ENCODE peak calls at places on chromosomes 12 and 14, in four cellular contexts. H, G, V and A are unnamed samples.
A peak's percentile ranks its signal among the peaks of the same experiment; 100 is the strongest.

GRCh38 chr14:68708343-68708742 is 84.5 kb downstream of the ZFP36L1 start:
- DNase-seq in H (no peak), V (no peak), G (no peak), A (no peak)

GRCh38 chr12:108967869-108968540 is 52.9 kb downstream of the SVOP start:
- DNase-seq in H (no peak), V (no peak), G (no peak), A (no peak)

GRCh38 chr12:122099280-122099749 is 20.8 kb downstream of the MLXIP start:
- DNase-seq in G (no peak), V (no peak), H (peak; percentile 45), A (no peak)

GRCh38 chr12:110693731-110694130 is 4.8 kb upstream of the HVCN1 start:
- DNase-seq in G (no peak), H (no peak), V (no peak), A (peak; percentile 39)

GRCh38 chr12:129467289-129467688 is 436.5 kb downstream of the TMEM132D start:
- DNase-seq in H (no peak), V (no peak), G (no peak), A (no peak)

GRCh38 chr12:120121766-120122293 is 5.3 kb upstream of the RAB35 start:
- DNase-seq in V (no peak), H (no peak), G (no peak), A (no peak)

GRCh38 chr14:33551963-33552362 is 398.9 kb downstream of the EGLN3 start:
- DNase-seq in H (peak; percentile 70), V (no peak), G (no peak), A (no peak)

GRCh38 chr12:133081408-133081806 is 684 bp downstream of the ZNF140 start:
- DNase-seq in H (peak; percentile 56), V (no peak), G (no peak), A (peak; percentile 31)

GRCh38 chr14:55073856-55074255 is 22.4 kb downstream of the MAPK1IP1L start:
- DNase-seq in H (no peak), G (no peak), V (peak; percentile 23), A (no peak)

GRCh38 chr12:111597731-111598636 is 1.1 kb downstream of the ATXN2 start:
- DNase-seq in V (peak; percentile 71), G (peak; percentile 5), H (peak; percentile 82), A (peak; percentile 51)

GRCh38 chr14:31992051-31992450 is 85.1 kb upstream of the ARHGAP5 start:
- DNase-seq in G (no peak), H (no peak), V (no peak), A (no peak)

GRCh38 chr12:93616584-93617101 is 44.2 kb downstream of the SOCS2 start:
- DNase-seq in G (no peak), V (peak; percentile 56), H (peak; percentile 89), A (peak; percentile 25)

DNA sequence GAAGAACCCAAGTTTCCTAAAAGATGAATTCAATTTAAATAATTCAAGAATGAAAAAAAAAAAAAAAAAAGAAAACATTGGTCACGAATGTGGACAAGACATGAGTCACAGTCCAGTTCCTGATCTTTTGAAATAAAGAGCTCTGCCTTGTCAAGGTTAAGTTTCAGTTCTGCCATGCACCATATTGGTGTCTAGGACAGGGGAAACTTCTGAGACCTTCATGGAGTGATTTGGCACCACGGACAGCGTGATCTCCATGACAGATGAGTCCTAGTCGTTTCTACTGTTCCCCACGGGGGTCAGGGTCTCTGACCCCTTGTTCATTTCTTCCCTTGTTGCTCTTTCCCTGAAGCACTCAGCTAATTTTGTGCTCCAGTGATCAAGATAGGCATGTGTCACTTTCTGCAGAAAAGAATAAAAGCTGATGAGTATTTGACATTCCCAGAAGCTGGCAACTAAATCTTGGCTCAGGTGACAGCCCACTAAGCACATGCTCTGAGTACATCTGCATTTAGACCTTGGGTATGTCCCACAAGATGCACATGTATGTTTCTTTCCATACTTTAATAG is 1159.7 kb downstream of the BCL11B start:
- DNase-seq in V (no peak), G (no peak), H (no peak), A (no peak)
- H3K27me3 ChIP-seq in V (no peaks in the 10 kb centered on the region), G (no peaks in the 10 kb centered on the region), H (no peaks in the 10 kb centered on the region), A (no peaks in the 10 kb centered on the region)

GRCh38 chr12:56299308-56299852 is 750 bp downstream of the CS start:
- DNase-seq in V (peak; percentile 46), G (no peak), H (no peak), A (no peak)
- H3K4me1 ChIP-seq in V (no peaks in the 10 kb centered on the region), G (peaks cover 32% of the 10 kb centered on the region), H (peaks cover 9% of the 10 kb centered on the region), A (peaks cover 13% of the 10 kb centered on the region)

GRCh38 chr12:68620528-68620927 is 9.8 kb downstream of the RAP1B start:
- DNase-seq in H (peak; percentile 54), V (no peak), G (no peak), A (no peak)
- H3K4me3 ChIP-seq in H (no peak overlapping the region), V (no peak overlapping the region), G (no peak overlapping the region), A (no peak overlapping the region)

DNA sequence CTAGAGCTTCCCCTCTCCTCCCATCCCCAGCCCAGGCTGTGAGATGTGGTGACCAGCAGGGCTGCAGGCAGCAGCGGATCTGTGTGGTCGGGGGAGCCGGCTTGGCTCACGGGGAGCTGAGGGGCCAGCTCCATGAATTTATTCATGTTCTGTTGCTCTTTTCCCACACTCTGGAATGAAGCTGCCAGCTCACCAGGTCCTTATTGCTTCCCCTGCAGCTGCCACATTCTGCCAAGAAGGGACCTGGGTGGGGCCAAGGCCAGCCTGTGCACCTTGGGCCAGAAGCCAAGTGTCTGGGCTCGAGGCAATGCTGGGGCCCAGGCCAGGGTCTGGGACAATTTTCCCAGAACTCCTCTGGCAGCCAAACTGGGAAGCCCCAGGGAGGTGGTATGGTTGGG is 2.5 kb upstream of the C1QL4 start:
- DNase-seq in H (peak; percentile 86), G (no peak), V (peak; percentile 60), A (no peak)
- H3K27me3 ChIP-seq in H (peaks cover 100% of the 10 kb centered on the region), G (peaks cover 37% of the 10 kb centered on the region), V (peaks cover 81% of the 10 kb centered on the region), A (peaks cover 7% of the 10 kb centered on the region)

GRCh38 chr12:57237952-57238853 is 8.7 kb downstream of the SHMT2 start:
- DNase-seq in H (peak; percentile 88), G (no peak), V (peak; percentile 83), A (no peak)
- H3K4me1 ChIP-seq in H (peaks cover 6% of the 10 kb centered on the region), G (peaks cover 66% of the 10 kb centered on the region), V (peaks cover 50% of the 10 kb centered on the region), A (peaks cover 11% of the 10 kb centered on the region)

GRCh38 chr12:26121323-26121740 is 3.5 kb downstream of the BHLHE41 start:
- DNase-seq in V (no peak), G (no peak), H (peak; percentile 67), A (no peak)
- H3K4me3 ChIP-seq in V (no peak overlapping the region), G (no peak overlapping the region), H (peak overlapping the region; percentile 58), A (no peak overlapping the region)

DNA sequence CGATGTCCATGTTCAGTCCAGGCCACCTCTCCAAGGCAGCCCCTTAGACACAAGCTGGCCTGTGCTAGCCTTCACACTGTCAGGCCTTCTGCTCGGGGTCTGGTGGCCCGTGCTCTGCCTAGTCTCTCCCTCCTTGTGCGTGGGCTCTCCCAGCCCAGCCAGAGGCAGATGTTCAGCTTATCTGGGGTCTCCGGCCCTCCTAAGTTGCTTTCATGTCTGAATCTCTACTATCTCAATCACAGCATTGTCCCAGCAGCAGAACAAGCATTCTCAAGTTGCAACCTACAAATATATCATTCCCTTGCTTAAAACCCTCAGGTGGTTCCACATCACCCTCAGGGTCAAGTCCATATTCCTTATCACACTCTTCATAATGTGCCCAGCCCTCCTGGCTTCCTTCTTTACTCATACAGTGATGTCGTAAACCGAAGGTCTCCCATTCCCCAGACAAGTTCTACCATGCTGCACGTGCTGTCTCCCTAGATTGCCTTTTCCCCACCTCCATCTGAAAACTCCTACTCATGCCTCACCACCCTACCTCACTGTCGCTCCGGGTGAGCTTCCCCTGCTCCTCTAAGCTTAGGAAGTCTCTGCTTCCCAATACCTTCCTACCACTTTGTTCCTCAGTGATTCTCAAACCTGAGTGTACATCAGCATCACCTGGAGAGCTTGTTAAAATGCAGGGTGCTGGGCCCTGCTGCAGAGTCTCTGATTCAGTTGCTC is 1.5 kb downstream of the KRT73 start:
- DNase-seq in G (no peak), V (peak; percentile 13), H (peak; percentile 34), A (no peak)
- H3K27me3 ChIP-seq in G (no peaks in the 10 kb centered on the region), V (no peaks in the 10 kb centered on the region), H (peaks cover 57% of the 10 kb centered on the region), A (no peaks in the 10 kb centered on the region)